ENCODE peak calls at places on chromosome 7, in six cellular contexts. W, R, B, T, G and Y are unnamed samples.

GRCh38 chr7:26097837-26098668 is 53.9 kb upstream of the NFE2L3 start:
- DNase-seq in W (no peak), R (no peak), B (no peak), T (no peak), G (peak; percentile 12), Y (no peak)

GRCh38 chr7:30005511-30005910 is 15.9 kb upstream of the SCRN1 start:
- DNase-seq in W (no peak), R (no peak), B (no peak), T (no peak), G (no peak), Y (no peak)

GRCh38 chr7:105585850-105586500 is 4.7 kb upstream of the EFCAB10 start:
- DNase-seq in W (no peak), R (no peak), B (no peak), T (no peak), G (no peak), Y (no peak)

GRCh38 chr7:131194070-131194865 is 133.4 kb upstream of the MKLN1 start:
- DNase-seq in W (no peak), R (no peak), B (no peak), T (peak; percentile 30), G (no peak), Y (no peak)

GRCh38 chr7:30136743-30137485 is 2.1 kb downstream of the MTURN start:
- DNase-seq in W (no peak), R (no peak), B (no peak), T (no peak), G (no peak), Y (no peak)

GRCh38 chr7:101869026-101869900 is 51.8 kb downstream of the CUX1 start:
- DNase-seq in W (no peak), R (no peak), B (peak; percentile 49), T (no peak), G (no peak), Y (no peak)

GRCh38 chr7:34759477-34760125 is 101.6 kb downstream of the NPSR1 start:
- DNase-seq in W (no peak), R (no peak), B (no peak), T (no peak), G (peak; percentile 68), Y (no peak)

GRCh38 chr7:13262929-13263530 is 575.6 kb downstream of the ARL4A start:
- DNase-seq in W (no peak), R (no peak), B (no peak), T (no peak), G (peak; percentile 57), Y (no peak)

GRCh38 chr7:66427956-66428355 is 200.7 kb upstream of the KCTD7 start:
- DNase-seq in W (no peak), R (no peak), B (no peak), T (no peak), G (no peak), Y (no peak)

GRCh38 chr7:3066506-3066905 is 22.8 kb upstream of the CARD11 start:
- DNase-seq in W (no peak), R (no peak), B (no peak), T (no peak), G (no peak), Y (no peak)

GRCh38 chr7:87219545-87220025 is at the start of gene TMEM243:
- DNase-seq in W (peak; percentile 89), R (peak; percentile 40), B (peak; percentile 48), T (peak; percentile 81), G (peak; percentile 51), Y (peak; percentile 86)
- TF ChIP-seq POLR2A in W (peak; percentile 69), R (peak; percentile 24), B (peak; percentile 48), T (peak; percentile 72), G (peak; percentile 32), Y (peak; percentile 74)

GRCh38 chr7:157397751-157398691 is 61.2 kb downstream of the DNAJB6 start:
- DNase-seq in W (no peak), R (no peak), B (peak; percentile 90), T (peak; percentile 31), G (peak; percentile 70), Y (peak; percentile 25)
- H3K27ac ChIP-seq in W (peak overlapping the region; percentile 44), R (no peak overlapping the region), B (peak overlapping the region; percentile 87), T (peak overlapping the region; percentile 63), G (peak overlapping the region; percentile 50), Y (peak overlapping the region; percentile 64)

DNA sequence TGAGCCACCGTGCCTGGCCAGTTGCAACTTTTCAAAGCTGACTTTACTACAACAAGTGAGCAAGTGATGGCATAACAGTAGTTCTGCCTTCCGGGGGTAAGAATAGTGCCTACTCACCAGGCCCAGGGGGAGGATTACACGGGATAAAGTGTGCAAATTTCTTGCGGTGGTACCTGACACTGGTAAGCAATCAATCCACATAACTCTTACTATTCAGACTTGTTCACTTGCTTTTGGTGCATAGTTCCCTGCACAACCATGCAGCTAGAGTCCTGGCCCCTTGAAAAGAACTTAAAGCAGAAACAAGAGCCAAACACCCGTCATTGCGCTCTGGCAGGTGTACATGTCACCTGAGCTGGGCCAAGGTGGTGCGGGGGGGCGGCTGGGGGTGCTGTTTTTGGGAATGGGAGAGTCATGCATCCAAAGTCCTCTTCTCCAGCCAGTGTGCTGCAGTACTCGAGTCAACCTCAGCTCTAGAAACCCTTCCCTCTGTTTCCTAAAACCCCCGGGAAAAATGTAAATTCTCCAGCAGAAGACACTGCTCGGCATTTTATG is 5.4 kb upstream of the COBL start:
- DNase-seq in W (no peak), R (no peak), B (no peak), T (no peak), G (no peak), Y (no peak)
- H3K4me3 ChIP-seq in W (no peak overlapping the region), R (no peak overlapping the region), B (no peak overlapping the region), T (no peak overlapping the region), G (no peak overlapping the region), Y (no peak overlapping the region)

GRCh38 chr7:157402911-157403534 is 66.2 kb downstream of the DNAJB6 start:
- DNase-seq in W (no peak), R (no peak), B (no peak), T (no peak), G (no peak), Y (no peak)

GRCh38 chr7:157404002-157404401 is 67.2 kb downstream of the DNAJB6 start:
- DNase-seq in W (no peak), R (no peak), B (no peak), T (no peak), G (no peak), Y (no peak)

GRCh38 chr7:157402388-157402703 is 65.5 kb downstream of the DNAJB6 start:
- DNase-seq in W (no peak), R (no peak), B (no peak), T (no peak), G (no peak), Y (no peak)

GRCh38 chr7:157400171-157400860 is 63.5 kb downstream of the DNAJB6 start:
- DNase-seq in W (no peak), R (no peak), B (no peak), T (no peak), G (no peak), Y (no peak)

GRCh38 chr7:157401567-157402387 is 65.0 kb downstream of the DNAJB6 start:
- DNase-seq in W (no peak), R (no peak), B (no peak), T (no peak), G (no peak), Y (no peak)
- TF ChIP-seq POLR2A in W (no peak), R (no peak), B (no peak), T (no peak), G (no peak), Y (no peak)

GRCh38 chr7:42878303-42878702 is 33.6 kb downstream of the C7orf25 start:
- DNase-seq in W (no peak), R (no peak), B (no peak), T (no peak), G (no peak), Y (no peak)

GRCh38 chr7:42880392-42880791 is 31.5 kb downstream of the C7orf25 start:
- DNase-seq in W (no peak), R (no peak), B (no peak), T (no peak), G (no peak), Y (no peak)

GRCh38 chr7:42886866-42887509 is 24.9 kb downstream of the C7orf25 start:
- DNase-seq in W (no peak), R (no peak), B (no peak), T (no peak), G (no peak), Y (no peak)

GRCh38 chr7:42886129-42886528 is 25.7 kb downstream of the C7orf25 start:
- DNase-seq in W (no peak), R (no peak), B (no peak), T (no peak), G (peak; percentile 20), Y (no peak)

GRCh38 chr7:42883950-42884349 is 27.9 kb downstream of the C7orf25 start:
- DNase-seq in W (no peak), R (no peak), B (no peak), T (no peak), G (peak; percentile 8), Y (no peak)
- H3K27ac ChIP-seq in W (no peak overlapping the region), R (no peak overlapping the region), B (no peak overlapping the region), T (no peak overlapping the region), G (peak overlapping the region; percentile 58), Y (no peak overlapping the region)

GRCh38 chr7:6382797-6383196 is 65.0 kb downstream of the DAGLB start:
- DNase-seq in W (no peak), R (no peak), B (no peak), T (no peak), G (no peak), Y (no peak)

GRCh38 chr7:6380310-6381095 is 67.3 kb downstream of the DAGLB start:
- DNase-seq in W (no peak), R (no peak), B (no peak), T (no peak), G (no peak), Y (no peak)

GRCh38 chr7:6379881-6380280 is 67.9 kb downstream of the DAGLB start:
- DNase-seq in W (no peak), R (no peak), B (no peak), T (no peak), G (no peak), Y (no peak)

GRCh38 chr7:6375346-6376101 is 72.2 kb downstream of the DAGLB start:
- DNase-seq in W (no peak), R (no peak), B (no peak), T (no peak), G (no peak), Y (no peak)

DNA sequence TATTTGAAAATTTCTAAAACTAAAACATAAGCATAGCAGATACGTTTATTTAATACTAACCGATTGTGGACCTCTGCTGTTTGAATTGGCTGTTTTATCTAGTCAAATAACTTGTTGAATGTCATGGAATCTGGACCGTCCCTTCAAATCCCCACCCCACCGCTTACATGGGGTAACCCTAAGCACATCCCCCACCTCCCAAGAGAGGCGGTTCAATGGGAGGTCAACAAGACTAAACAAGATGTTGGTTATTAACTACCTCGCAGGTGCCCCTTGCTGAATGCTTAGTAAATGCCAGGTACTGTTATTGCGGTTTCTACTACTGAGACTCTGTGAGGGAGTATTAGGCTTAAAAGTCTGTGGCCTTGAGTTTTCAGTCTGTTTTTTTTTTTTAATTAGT is 70.9 kb downstream of the DAGLB start:
- DNase-seq in W (no peak), R (no peak), B (no peak), T (no peak), G (no peak), Y (no peak)
- H3K4me3 ChIP-seq in W (peak overlapping the region; percentile 83), R (peak overlapping the region; percentile 6), B (peak overlapping the region; percentile 77), T (no peak overlapping the region), G (peak overlapping the region; percentile 96), Y (peak overlapping the region; percentile 74)

DNA sequence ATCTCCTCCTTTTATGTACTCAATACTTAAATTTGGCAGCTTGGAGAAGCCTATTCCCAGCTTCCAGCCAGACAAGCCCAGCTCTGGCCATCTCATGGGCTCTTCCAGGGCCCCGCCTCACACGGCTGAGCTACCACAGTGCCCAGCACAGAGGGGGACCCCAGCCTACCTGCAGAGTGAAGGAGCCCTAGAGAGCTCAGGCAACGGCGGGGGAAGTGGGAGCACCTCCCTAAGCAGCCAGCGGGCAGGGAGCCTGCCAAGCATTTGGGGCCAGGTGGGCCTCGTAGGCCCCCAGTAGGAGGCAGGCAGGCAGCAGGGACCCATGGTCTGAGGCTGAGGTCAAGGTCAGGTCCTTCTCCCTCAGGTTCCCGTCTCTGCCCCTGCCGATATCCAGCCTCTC is 29.1 kb upstream of the SMARCD3 start:
- DNase-seq in W (no peak), R (no peak), B (no peak), T (no peak), G (no peak), Y (no peak)
- TF ChIP-seq POLR2A in W (no peak), R (no peak), B (no peak), T (no peak), G (no peak), Y (no peak)